ENCODE peak calls at places on chromosomes 13 and 19, in ten cellular contexts. One of them, this sample, is unnamed.

GRCh38 chr13:94050686-94051085 is 428.8 kb downstream of the DCT start:
- DNase-seq in activated T-cell treated with anti-CD3 and anti-CD28 coated beads for 24 hours: no peak
- DNase-seq in fibroblast of the aortic adventitia: no peak
- DNase-seq in glomerular endothelial cell: no peak
- DNase-seq in CD8-positive, alpha-beta T cell: no peak
- DNase-seq in stimulated activated CD8-positive, alpha-beta memory T cell treated with anti-CD3 and anti-CD28 coated beads, Interleukin-4, amount 100 ng/mL, for 24 hours: no peak
- DNase-seq in GM04504: no peak
- DNase-seq in AG08395: no peak
- DNase-seq in GM23338: no peak
- DNase-seq in stimulated activated CD4-positive, alpha-beta T cell treated with anti-CD3 and anti-CD28 coated beads, Interleukin-12 subunit alpha, Interleukin-12 subunit beta, amount 100 ng/mL, for 24 hours: no peak
- DNase-seq in this sample: no peak

GRCh38 chr19:11033763-11034162 is 55.5 kb upstream of the LDLR start:
- DNase-seq in fibroblast of the aortic adventitia: no peak
- DNase-seq in AG08395: no peak
- DNase-seq in CD8-positive, alpha-beta T cell: no peak
- DNase-seq in glomerular endothelial cell: no peak
- DNase-seq in GM04504: no peak
- DNase-seq in GM23338: no peak
- DNase-seq in stimulated activated CD4-positive, alpha-beta T cell treated with anti-CD3 and anti-CD28 coated beads, Interleukin-12 subunit alpha, Interleukin-12 subunit beta, amount 100 ng/mL, for 24 hours: no peak
- DNase-seq in stimulated activated CD8-positive, alpha-beta memory T cell treated with anti-CD3 and anti-CD28 coated beads, Interleukin-4, amount 100 ng/mL, for 24 hours: no peak
- DNase-seq in activated T-cell treated with anti-CD3 and anti-CD28 coated beads for 24 hours: no peak
- DNase-seq in this sample: no peak

GRCh38 chr13:112103971-112104872 is 37.3 kb downstream of the SOX1 start:
- DNase-seq in stimulated activated CD8-positive, alpha-beta memory T cell treated with anti-CD3 and anti-CD28 coated beads, Interleukin-4, amount 100 ng/mL, for 24 hours: no peak
- DNase-seq in stimulated activated CD4-positive, alpha-beta T cell treated with anti-CD3 and anti-CD28 coated beads, Interleukin-12 subunit alpha, Interleukin-12 subunit beta, amount 100 ng/mL, for 24 hours: no peak
- DNase-seq in GM04504: no peak
- DNase-seq in CD8-positive, alpha-beta T cell: no peak
- DNase-seq in glomerular endothelial cell: no peak
- DNase-seq in AG08395: no peak
- DNase-seq in fibroblast of the aortic adventitia: no peak
- DNase-seq in GM23338: peak; percentile 86
- DNase-seq in activated T-cell treated with anti-CD3 and anti-CD28 coated beads for 24 hours: no peak
- DNase-seq in this sample: no peak

GRCh38 chr19:10915511-10916091 is 12.8 kb downstream of the YIPF2 start:
- DNase-seq in stimulated activated CD8-positive, alpha-beta memory T cell treated with anti-CD3 and anti-CD28 coated beads, Interleukin-4, amount 100 ng/mL, for 24 hours: no peak
- DNase-seq in fibroblast of the aortic adventitia: peak; percentile 68
- DNase-seq in activated T-cell treated with anti-CD3 and anti-CD28 coated beads for 24 hours: no peak
- DNase-seq in glomerular endothelial cell: no peak
- DNase-seq in GM23338: no peak
- DNase-seq in AG08395: peak; percentile 96
- DNase-seq in stimulated activated CD4-positive, alpha-beta T cell treated with anti-CD3 and anti-CD28 coated beads, Interleukin-12 subunit alpha, Interleukin-12 subunit beta, amount 100 ng/mL, for 24 hours: no peak
- DNase-seq in GM04504: peak; percentile 92
- DNase-seq in CD8-positive, alpha-beta T cell: no peak
- DNase-seq in this sample: peak; percentile 63

GRCh38 chr19:13441810-13442512 is 64.3 kb downstream of the CACNA1A start:
- DNase-seq in stimulated activated CD8-positive, alpha-beta memory T cell treated with anti-CD3 and anti-CD28 coated beads, Interleukin-4, amount 100 ng/mL, for 24 hours: no peak
- DNase-seq in glomerular endothelial cell: no peak
- DNase-seq in CD8-positive, alpha-beta T cell: peak; percentile 65
- DNase-seq in AG08395: peak; percentile 66
- DNase-seq in GM04504: peak; percentile 14
- DNase-seq in GM23338: peak; percentile 94
- DNase-seq in stimulated activated CD4-positive, alpha-beta T cell treated with anti-CD3 and anti-CD28 coated beads, Interleukin-12 subunit alpha, Interleukin-12 subunit beta, amount 100 ng/mL, for 24 hours: peak; percentile 15
- DNase-seq in activated T-cell treated with anti-CD3 and anti-CD28 coated beads for 24 hours: no peak
- DNase-seq in fibroblast of the aortic adventitia: peak; percentile 66
- DNase-seq in this sample: no peak

GRCh38 chr19:15107056-15108010 is at the start of gene SYDE1:
- DNase-seq in stimulated activated CD8-positive, alpha-beta memory T cell treated with anti-CD3 and anti-CD28 coated beads, Interleukin-4, amount 100 ng/mL, for 24 hours: peak; percentile 30
- DNase-seq in fibroblast of the aortic adventitia: peak; percentile 72
- DNase-seq in stimulated activated CD4-positive, alpha-beta T cell treated with anti-CD3 and anti-CD28 coated beads, Interleukin-12 subunit alpha, Interleukin-12 subunit beta, amount 100 ng/mL, for 24 hours: no peak
- DNase-seq in GM04504: peak; percentile 36
- DNase-seq in activated T-cell treated with anti-CD3 and anti-CD28 coated beads for 24 hours: peak; percentile 19
- DNase-seq in glomerular endothelial cell: no peak
- DNase-seq in GM23338: peak; percentile 92
- DNase-seq in CD8-positive, alpha-beta T cell: peak; percentile 57
- DNase-seq in AG08395: peak; percentile 89
- DNase-seq in this sample: no peak

GRCh38 chr13:49584771-49585182 is 581 bp downstream of the RCBTB1 start:
- DNase-seq in stimulated activated CD8-positive, alpha-beta memory T cell treated with anti-CD3 and anti-CD28 coated beads, Interleukin-4, amount 100 ng/mL, for 24 hours: no peak
- DNase-seq in glomerular endothelial cell: no peak
- DNase-seq in AG08395: peak; percentile 10
- DNase-seq in activated T-cell treated with anti-CD3 and anti-CD28 coated beads for 24 hours: no peak
- DNase-seq in GM23338: peak; percentile 31
- DNase-seq in fibroblast of the aortic adventitia: peak; percentile 30
- DNase-seq in GM04504: no peak
- DNase-seq in stimulated activated CD4-positive, alpha-beta T cell treated with anti-CD3 and anti-CD28 coated beads, Interleukin-12 subunit alpha, Interleukin-12 subunit beta, amount 100 ng/mL, for 24 hours: no peak
- DNase-seq in CD8-positive, alpha-beta T cell: no peak
- DNase-seq in this sample: no peak

GRCh38 chr19:13152854-13153626 is 2.8 kb downstream of the IER2 start:
- DNase-seq in glomerular endothelial cell: no peak
- DNase-seq in stimulated activated CD4-positive, alpha-beta T cell treated with anti-CD3 and anti-CD28 coated beads, Interleukin-12 subunit alpha, Interleukin-12 subunit beta, amount 100 ng/mL, for 24 hours: peak; percentile 96
- DNase-seq in CD8-positive, alpha-beta T cell: peak; percentile 99
- DNase-seq in stimulated activated CD8-positive, alpha-beta memory T cell treated with anti-CD3 and anti-CD28 coated beads, Interleukin-4, amount 100 ng/mL, for 24 hours: peak; percentile 93
- DNase-seq in GM23338: peak; percentile 98
- DNase-seq in activated T-cell treated with anti-CD3 and anti-CD28 coated beads for 24 hours: peak; percentile 97
- DNase-seq in fibroblast of the aortic adventitia: peak; percentile 96
- DNase-seq in AG08395: peak; percentile 92
- DNase-seq in GM04504: peak; percentile 90
- DNase-seq in this sample: no peak

GRCh38 chr13:111517641-111518010 is 197.2 kb downstream of the TEX29 start:
- DNase-seq in AG08395: no peak
- DNase-seq in activated T-cell treated with anti-CD3 and anti-CD28 coated beads for 24 hours: no peak
- DNase-seq in stimulated activated CD4-positive, alpha-beta T cell treated with anti-CD3 and anti-CD28 coated beads, Interleukin-12 subunit alpha, Interleukin-12 subunit beta, amount 100 ng/mL, for 24 hours: no peak
- DNase-seq in GM23338: no peak
- DNase-seq in CD8-positive, alpha-beta T cell: no peak
- DNase-seq in GM04504: no peak
- DNase-seq in glomerular endothelial cell: no peak
- DNase-seq in fibroblast of the aortic adventitia: no peak
- DNase-seq in stimulated activated CD8-positive, alpha-beta memory T cell treated with anti-CD3 and anti-CD28 coated beads, Interleukin-4, amount 100 ng/mL, for 24 hours: no peak
- DNase-seq in this sample: no peak

GRCh38 chr19:31135841-31136240 is 213.4 kb downstream of the TSHZ3 start:
- DNase-seq in stimulated activated CD8-positive, alpha-beta memory T cell treated with anti-CD3 and anti-CD28 coated beads, Interleukin-4, amount 100 ng/mL, for 24 hours: no peak
- DNase-seq in CD8-positive, alpha-beta T cell: no peak
- DNase-seq in stimulated activated CD4-positive, alpha-beta T cell treated with anti-CD3 and anti-CD28 coated beads, Interleukin-12 subunit alpha, Interleukin-12 subunit beta, amount 100 ng/mL, for 24 hours: no peak
- DNase-seq in GM23338: no peak
- DNase-seq in GM04504: no peak
- DNase-seq in fibroblast of the aortic adventitia: peak; percentile 29
- DNase-seq in glomerular endothelial cell: no peak
- DNase-seq in activated T-cell treated with anti-CD3 and anti-CD28 coated beads for 24 hours: no peak
- DNase-seq in AG08395: peak; percentile 41
- DNase-seq in this sample: no peak

GRCh38 chr13:47415048-47415447 is 518.2 kb upstream of the HTR2A start:
- DNase-seq in stimulated activated CD8-positive, alpha-beta memory T cell treated with anti-CD3 and anti-CD28 coated beads, Interleukin-4, amount 100 ng/mL, for 24 hours: no peak
- DNase-seq in AG08395: no peak
- DNase-seq in fibroblast of the aortic adventitia: peak; percentile 56
- DNase-seq in CD8-positive, alpha-beta T cell: no peak
- DNase-seq in GM04504: no peak
- DNase-seq in stimulated activated CD4-positive, alpha-beta T cell treated with anti-CD3 and anti-CD28 coated beads, Interleukin-12 subunit alpha, Interleukin-12 subunit beta, amount 100 ng/mL, for 24 hours: no peak
- DNase-seq in GM23338: no peak
- DNase-seq in activated T-cell treated with anti-CD3 and anti-CD28 coated beads for 24 hours: no peak
- DNase-seq in glomerular endothelial cell: no peak
- DNase-seq in this sample: peak; percentile 46

GRCh38 chr19:39212377-39212742 is 8.3 kb upstream of the SYCN start:
- DNase-seq in activated T-cell treated with anti-CD3 and anti-CD28 coated beads for 24 hours: peak; percentile 42
- DNase-seq in stimulated activated CD8-positive, alpha-beta memory T cell treated with anti-CD3 and anti-CD28 coated beads, Interleukin-4, amount 100 ng/mL, for 24 hours: peak; percentile 46
- DNase-seq in glomerular endothelial cell: no peak
- DNase-seq in fibroblast of the aortic adventitia: peak; percentile 10
- DNase-seq in stimulated activated CD4-positive, alpha-beta T cell treated with anti-CD3 and anti-CD28 coated beads, Interleukin-12 subunit alpha, Interleukin-12 subunit beta, amount 100 ng/mL, for 24 hours: peak; percentile 61
- DNase-seq in GM23338: peak; percentile 88
- DNase-seq in GM04504: no peak
- DNase-seq in AG08395: no peak
- DNase-seq in CD8-positive, alpha-beta T cell: peak; percentile 78
- DNase-seq in this sample: no peak

GRCh38 chr19:43560687-43561086 is 14.6 kb downstream of the XRCC1 start:
- DNase-seq in stimulated activated CD4-positive, alpha-beta T cell treated with anti-CD3 and anti-CD28 coated beads, Interleukin-12 subunit alpha, Interleukin-12 subunit beta, amount 100 ng/mL, for 24 hours: no peak
- DNase-seq in glomerular endothelial cell: no peak
- DNase-seq in CD8-positive, alpha-beta T cell: no peak
- DNase-seq in activated T-cell treated with anti-CD3 and anti-CD28 coated beads for 24 hours: no peak
- DNase-seq in GM23338: peak; percentile 40
- DNase-seq in fibroblast of the aortic adventitia: no peak
- DNase-seq in stimulated activated CD8-positive, alpha-beta memory T cell treated with anti-CD3 and anti-CD28 coated beads, Interleukin-4, amount 100 ng/mL, for 24 hours: no peak
- DNase-seq in AG08395: peak; percentile 17
- DNase-seq in GM04504: no peak
- DNase-seq in this sample: no peak

GRCh38 chr13:20394506-20394905 is 131.2 kb downstream of the CRYL1 start:
- DNase-seq in fibroblast of the aortic adventitia: no peak
- DNase-seq in AG08395: no peak
- DNase-seq in stimulated activated CD4-positive, alpha-beta T cell treated with anti-CD3 and anti-CD28 coated beads, Interleukin-12 subunit alpha, Interleukin-12 subunit beta, amount 100 ng/mL, for 24 hours: no peak
- DNase-seq in activated T-cell treated with anti-CD3 and anti-CD28 coated beads for 24 hours: no peak
- DNase-seq in GM04504: no peak
- DNase-seq in stimulated activated CD8-positive, alpha-beta memory T cell treated with anti-CD3 and anti-CD28 coated beads, Interleukin-4, amount 100 ng/mL, for 24 hours: no peak
- DNase-seq in glomerular endothelial cell: no peak
- DNase-seq in CD8-positive, alpha-beta T cell: no peak
- DNase-seq in GM23338: peak; percentile 28
- DNase-seq in this sample: no peak

GRCh38 chr13:94811753-94812152 is 99.4 kb upstream of the SOX21 start:
- DNase-seq in GM23338: no peak
- DNase-seq in AG08395: no peak
- DNase-seq in CD8-positive, alpha-beta T cell: no peak
- DNase-seq in GM04504: no peak
- DNase-seq in glomerular endothelial cell: no peak
- DNase-seq in activated T-cell treated with anti-CD3 and anti-CD28 coated beads for 24 hours: no peak
- DNase-seq in stimulated activated CD4-positive, alpha-beta T cell treated with anti-CD3 and anti-CD28 coated beads, Interleukin-12 subunit alpha, Interleukin-12 subunit beta, amount 100 ng/mL, for 24 hours: no peak
- DNase-seq in stimulated activated CD8-positive, alpha-beta memory T cell treated with anti-CD3 and anti-CD28 coated beads, Interleukin-4, amount 100 ng/mL, for 24 hours: no peak
- DNase-seq in fibroblast of the aortic adventitia: no peak
- DNase-seq in this sample: no peak

GRCh38 chr13:50636007-50636704 is 207.3 kb downstream of the DLEU7 start:
- DNase-seq in fibroblast of the aortic adventitia: no peak
- DNase-seq in stimulated activated CD8-positive, alpha-beta memory T cell treated with anti-CD3 and anti-CD28 coated beads, Interleukin-4, amount 100 ng/mL, for 24 hours: no peak
- DNase-seq in CD8-positive, alpha-beta T cell: no peak
- DNase-seq in GM23338: peak; percentile 93
- DNase-seq in GM04504: no peak
- DNase-seq in AG08395: no peak
- DNase-seq in stimulated activated CD4-positive, alpha-beta T cell treated with anti-CD3 and anti-CD28 coated beads, Interleukin-12 subunit alpha, Interleukin-12 subunit beta, amount 100 ng/mL, for 24 hours: no peak
- DNase-seq in activated T-cell treated with anti-CD3 and anti-CD28 coated beads for 24 hours: no peak
- DNase-seq in glomerular endothelial cell: no peak
- DNase-seq in this sample: no peak

GRCh38 chr19:31938675-31939074 is 406.7 kb upstream of the ZNF507 start:
- DNase-seq in fibroblast of the aortic adventitia: no peak
- DNase-seq in stimulated activated CD8-positive, alpha-beta memory T cell treated with anti-CD3 and anti-CD28 coated beads, Interleukin-4, amount 100 ng/mL, for 24 hours: no peak
- DNase-seq in activated T-cell treated with anti-CD3 and anti-CD28 coated beads for 24 hours: no peak
- DNase-seq in GM23338: no peak
- DNase-seq in CD8-positive, alpha-beta T cell: no peak
- DNase-seq in stimulated activated CD4-positive, alpha-beta T cell treated with anti-CD3 and anti-CD28 coated beads, Interleukin-12 subunit alpha, Interleukin-12 subunit beta, amount 100 ng/mL, for 24 hours: no peak
- DNase-seq in glomerular endothelial cell: no peak
- DNase-seq in GM04504: no peak
- DNase-seq in AG08395: no peak
- DNase-seq in this sample: no peak

GRCh38 chr13:114118086-114118762 is 14.2 kb downstream of the RASA3 start:
- DNase-seq in activated T-cell treated with anti-CD3 and anti-CD28 coated beads for 24 hours: no peak
- DNase-seq in GM04504: no peak
- DNase-seq in stimulated activated CD8-positive, alpha-beta memory T cell treated with anti-CD3 and anti-CD28 coated beads, Interleukin-4, amount 100 ng/mL, for 24 hours: no peak
- DNase-seq in glomerular endothelial cell: no peak
- DNase-seq in AG08395: peak; percentile 29
- DNase-seq in GM23338: no peak
- DNase-seq in CD8-positive, alpha-beta T cell: no peak
- DNase-seq in stimulated activated CD4-positive, alpha-beta T cell treated with anti-CD3 and anti-CD28 coated beads, Interleukin-12 subunit alpha, Interleukin-12 subunit beta, amount 100 ng/mL, for 24 hours: no peak
- DNase-seq in fibroblast of the aortic adventitia: no peak
- DNase-seq in this sample: no peak

GRCh38 chr19:6811378-6811777 is 38.9 kb downstream of the VAV1 start:
- DNase-seq in stimulated activated CD4-positive, alpha-beta T cell treated with anti-CD3 and anti-CD28 coated beads, Interleukin-12 subunit alpha, Interleukin-12 subunit beta, amount 100 ng/mL, for 24 hours: no peak
- DNase-seq in fibroblast of the aortic adventitia: no peak
- DNase-seq in activated T-cell treated with anti-CD3 and anti-CD28 coated beads for 24 hours: no peak
- DNase-seq in GM04504: no peak
- DNase-seq in GM23338: no peak
- DNase-seq in CD8-positive, alpha-beta T cell: no peak
- DNase-seq in AG08395: no peak
- DNase-seq in stimulated activated CD8-positive, alpha-beta memory T cell treated with anti-CD3 and anti-CD28 coated beads, Interleukin-4, amount 100 ng/mL, for 24 hours: no peak
- DNase-seq in glomerular endothelial cell: no peak
- DNase-seq in this sample: no peak

GRCh38 chr13:37360556-37360955 is 238.0 kb downstream of the POSTN start:
- DNase-seq in GM23338: no peak
- DNase-seq in glomerular endothelial cell: peak; percentile 23
- DNase-seq in activated T-cell treated with anti-CD3 and anti-CD28 coated beads for 24 hours: no peak
- DNase-seq in fibroblast of the aortic adventitia: peak; percentile 57
- DNase-seq in stimulated activated CD8-positive, alpha-beta memory T cell treated with anti-CD3 and anti-CD28 coated beads, Interleukin-4, amount 100 ng/mL, for 24 hours: no peak
- DNase-seq in AG08395: peak; percentile 18
- DNase-seq in stimulated activated CD4-positive, alpha-beta T cell treated with anti-CD3 and anti-CD28 coated beads, Interleukin-12 subunit alpha, Interleukin-12 subunit beta, amount 100 ng/mL, for 24 hours: no peak
- DNase-seq in GM04504: no peak
- DNase-seq in CD8-positive, alpha-beta T cell: no peak
- DNase-seq in this sample: no peak

GRCh38 chr13:75760182-75760981 is 124.3 kb downstream of the LMO7 start:
- DNase-seq in stimulated activated CD4-positive, alpha-beta T cell treated with anti-CD3 and anti-CD28 coated beads, Interleukin-12 subunit alpha, Interleukin-12 subunit beta, amount 100 ng/mL, for 24 hours: no peak
- DNase-seq in CD8-positive, alpha-beta T cell: peak; percentile 60
- DNase-seq in activated T-cell treated with anti-CD3 and anti-CD28 coated beads for 24 hours: no peak
- DNase-seq in stimulated activated CD8-positive, alpha-beta memory T cell treated with anti-CD3 and anti-CD28 coated beads, Interleukin-4, amount 100 ng/mL, for 24 hours: no peak
- DNase-seq in GM23338: no peak
- DNase-seq in GM04504: no peak
- DNase-seq in fibroblast of the aortic adventitia: no peak
- DNase-seq in glomerular endothelial cell: no peak
- DNase-seq in AG08395: no peak
- DNase-seq in this sample: no peak

This sample was measured in AG09309.